ENCODE peak calls at places on chromosome 4, in four cellular contexts. C is left lung, W is GM10248, L is dorsolateral prefrontal cortex. P is an unnamed sample.

GRCh38 chr4:172202480-172203076 is 389.4 kb downstream of the GALNTL6 start:
- DNase-seq in W (peak; percentile 17), C (no peak), L (no peak), P (no peak)

GRCh38 chr4:53847935-53848334 is 216.5 kb downstream of the CHIC2 start:
- DNase-seq in C (no peak), L (no peak), W (no peak), P (no peak)

GRCh38 chr4:77155631-77156345 is 1.2 kb upstream of the CCNG2 start:
- DNase-seq in C (no peak), W (no peak), L (no peak), P (no peak)

GRCh38 chr4:20384456-20384855 is 132.8 kb downstream of the SLIT2 start:
- DNase-seq in C (no peak), W (no peak), L (no peak), P (no peak)

GRCh38 chr4:11698846-11699590 is 270.3 kb upstream of the HS3ST1 start:
- DNase-seq in L (no peak), C (no peak), W (no peak), P (no peak)

GRCh38 chr4:3766791-3767561 is 791 bp downstream of the ADRA2C start:
- DNase-seq in L (no peak), C (no peak), W (no peak), P (no peak)

GRCh38 chr4:13413719-13414437 is 70.3 kb downstream of the RAB28 start:
- DNase-seq in C (no peak), L (no peak), W (no peak), P (no peak)

GRCh38 chr4:107666134-107666533 is 53.9 kb downstream of the PAPSS1 start:
- DNase-seq in C (no peak), W (no peak), L (no peak), P (no peak)

GRCh38 chr4:181820518-181820917 is 422.7 kb upstream of the TENM3 start:
- DNase-seq in L (no peak), W (no peak), C (no peak), P (no peak)

GRCh38 chr4:41287852-41288251 is 31.1 kb downstream of the UCHL1 start:
- DNase-seq in C (no peak), W (no peak), L (no peak), P (no peak)

GRCh38 chr4:48653217-48654014 is 126.7 kb downstream of the FRYL start:
- DNase-seq in L (peak; percentile 84), W (no peak), C (peak; percentile 37), P (no peak)

GRCh38 chr4:14334166-14334565 is 668.1 kb upstream of the CPEB2 start:
- DNase-seq in C (no peak), L (no peak), W (no peak), P (no peak)

GRCh38 chr4:135368826-135369225 is 1167.2 kb upstream of the PABPC4L start:
- DNase-seq in C (no peak), L (no peak), W (no peak), P (no peak)

GRCh38 chr4:4524364-4524763 is 17.5 kb downstream of the STX18 start:
- DNase-seq in C (no peak), W (peak; percentile 64), L (no peak), P (no peak)

GRCh38 chr4:73929285-73929684 is 52.5 kb downstream of the PF4 start:
- DNase-seq in W (no peak), L (no peak), C (no peak), P (no peak)

GRCh38 chr4:13347517-13348125 is 136.5 kb downstream of the RAB28 start:
- DNase-seq in L (no peak), W (no peak), C (no peak), P (no peak)

GRCh38 chr4:39642885-39643550 is 4.4 kb upstream of the SMIM14 start:
- DNase-seq in L (no peak), W (no peak), C (no peak), P (no peak)

GRCh38 chr4:26455571-26455970 is 34.7 kb downstream of the CCKAR start:
- DNase-seq in C (no peak), W (no peak), L (no peak), P (no peak)

GRCh38 chr4:124940387-124940786 is 227.9 kb upstream of the ANKRD50 start:
- DNase-seq in C (no peak), W (no peak), L (no peak), P (no peak)

GRCh38 chr4:167713756-167714155 is 378.6 kb upstream of the ANXA10 start:
- DNase-seq in C (no peak), W (no peak), L (no peak), P (no peak)

GRCh38 chr4:5970381-5971076 is 47.7 kb downstream of the C4orf50 start:
- DNase-seq in L (no peak), W (no peak), C (no peak), P (no peak)
- TF ChIP-seq CTCF in L (no peak), W (no peak), C (no peak), P (no peak)

GRCh38 chr4:175929441-175929840 is 117.4 kb upstream of the GPM6A start:
- DNase-seq in W (no peak), L (no peak), C (no peak), P (no peak)
- TF ChIP-seq CTCF in W (no peak), L (no peak), C (no peak), P (no peak)

DNA sequence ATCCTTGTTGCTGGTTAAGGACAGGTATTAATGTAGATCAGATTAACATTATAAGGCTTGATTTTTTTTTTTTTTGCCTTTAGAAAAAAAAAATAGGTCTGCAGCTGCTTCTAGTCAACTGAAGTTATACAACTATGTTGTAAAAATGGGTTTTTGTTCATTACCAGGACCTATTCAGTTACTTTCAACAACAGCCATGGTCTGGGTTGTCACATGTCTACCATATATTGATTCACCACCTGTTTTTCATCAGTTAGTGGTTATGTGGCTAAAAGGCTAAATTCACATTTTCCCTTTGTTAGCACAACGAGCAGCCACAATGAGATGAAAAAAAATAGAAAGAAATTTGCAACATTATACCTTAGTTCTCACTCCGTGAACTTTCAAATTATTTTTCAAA is 45.4 kb downstream of the GLRB start:
- DNase-seq in W (no peak), C (no peak), L (no peak), P (no peak)
- TF ChIP-seq CTCF in W (no peak), C (no peak), L (no peak), P (no peak)

DNA sequence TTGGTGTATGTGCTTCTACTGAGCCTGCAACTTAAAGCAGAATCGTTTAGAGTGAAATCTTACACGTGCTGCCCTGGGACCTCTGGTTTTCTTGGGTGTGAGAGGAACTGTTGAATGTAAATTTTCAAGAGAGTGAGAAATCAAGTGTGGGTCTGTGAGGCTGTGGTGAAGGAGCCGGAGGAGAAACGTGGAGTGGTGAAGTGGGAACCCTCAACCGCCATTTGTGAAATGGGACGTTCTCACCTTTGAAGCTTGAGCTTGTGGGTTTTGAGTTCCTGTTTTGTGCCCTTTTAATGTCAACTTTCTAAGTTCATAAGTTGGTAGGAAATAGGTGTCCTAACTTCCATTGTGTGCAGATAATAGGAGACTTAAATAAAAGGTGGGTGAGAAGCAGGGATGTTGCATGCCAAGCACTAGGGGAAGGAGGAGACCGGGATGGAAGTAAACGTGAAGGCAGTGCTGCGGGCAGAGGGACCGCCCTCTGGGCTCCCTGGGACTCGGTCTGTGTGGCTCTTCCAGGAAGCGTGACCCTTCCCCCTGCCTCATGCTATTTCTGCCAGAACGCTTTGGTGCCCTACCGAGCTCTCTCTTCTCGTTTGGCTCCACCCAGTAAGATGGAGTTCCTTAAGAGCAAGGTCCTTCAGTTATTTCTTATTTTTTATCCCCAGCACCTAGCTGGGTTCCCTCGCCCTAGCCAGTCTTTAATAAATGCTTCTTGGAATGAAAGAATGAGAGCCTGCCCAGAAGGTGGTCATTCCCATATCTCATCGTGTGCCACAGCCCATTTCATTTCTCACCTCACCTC is 56.0 kb downstream of the TMEM131L start:
- DNase-seq in L (no peak), C (no peak), W (no peak), P (no peak)
- TF ChIP-seq CTCF in L (no peak), C (no peak), W (no peak), P (no peak)

P was measured in activated B cell treated with CpG ODN at 0.5 μM for 24 hours.